ENCODE peak calls at places on chromosomes 4 and X, in seven cellular contexts. K is ACHN; O is AG10803; G is CD4-positive, alpha-beta memory T cell; D is stimulated activated CD4-positive, alpha-beta T cell treated with anti-CD3 and anti-CD28 coated beads, Interleukin-1b, Interleukin-23, amount 100 ng/mL, for 1 hour; W is cardiac fibroblast; Y is foreskin fibroblast. A is an unnamed sample.
A peak's percentile ranks its signal among the peaks of the same experiment; 100 is the strongest.

GRCh38 chr4:18479825-18480224 is 458.3 kb upstream of the LCORL start:
- DNase-seq in K (no peak), D (no peak), W (no peak), O (no peak), Y (no peak), G (no peak), A (no peak)

GRCh38 chr4:99457270-99457669 is 22.1 kb upstream of the ADH7 start:
- DNase-seq in Y (no peak), G (no peak), K (no peak), W (peak; percentile 18), O (peak; percentile 11), D (no peak), A (peak; percentile 16)

GRCh38 chrX:130772313-130773140 is 130.5 kb downstream of the ENOX2 start:
- DNase-seq in G (no peak), W (peak; percentile 59), Y (peak; percentile 74), D (no peak), O (peak; percentile 65), K (no peak), A (peak; percentile 44)

GRCh38 chrX:43975747-43976146 is 2.6 kb upstream of the NDP start:
- DNase-seq in O (no peak), G (no peak), Y (no peak), K (no peak), W (no peak), D (no peak), A (no peak)

GRCh38 chr4:185567828-185568442 is 32.6 kb upstream of the PDLIM3 start:
- DNase-seq in O (peak; percentile 58), D (no peak), K (no peak), W (peak; percentile 61), Y (no peak), G (no peak), A (peak; percentile 16)

GRCh38 chr4:7296661-7297335 is 104.5 kb downstream of the SORCS2 start:
- DNase-seq in G (no peak), W (no peak), O (no peak), D (no peak), Y (no peak), K (no peak), A (no peak)

GRCh38 chrX:114087543-114087942 is 496.3 kb upstream of the HTR2C start:
- DNase-seq in W (no peak), G (no peak), Y (no peak), D (no peak), O (no peak), K (no peak), A (no peak)

GRCh38 chrX:136812286-136812685 is 31.6 kb upstream of the ARHGEF6 start:
- DNase-seq in O (peak; percentile 59), W (peak; percentile 25), D (no peak), K (no peak), G (no peak), Y (no peak), A (peak; percentile 66)

GRCh38 chr4:143626134-143626859 is 74.2 kb downstream of the FREM3 start:
- DNase-seq in D (no peak), O (peak; percentile 41), Y (no peak), G (no peak), W (peak; percentile 48), K (no peak), A (peak; percentile 82)

A was measured in adipocyte.